ENCODE peak calls at places on chromosomes 16 and 17, in four cellular contexts. S is K562, D is stomach, Q is breast epithelium. O is an unnamed sample.
A peak's percentile ranks its signal among the peaks of the same experiment; 100 is the strongest.

GRCh38 chr17:76673729-76674128 is 30.2 kb upstream of the ST6GALNAC1 start:
- DNase-seq in S (no peak), D (no peak), Q (no peak), O (no peak)

GRCh38 chr16:85316321-85316919 is 204.1 kb upstream of the CIBAR2 start:
- DNase-seq in S (peak; percentile 92), D (peak; percentile 76), Q (no peak), O (peak; percentile 65)

GRCh38 chr17:10610821-10611323 is 46.2 kb downstream of the MYH3 start:
- DNase-seq in S (no peak), D (no peak), Q (no peak), O (no peak)

GRCh38 chr16:1645914-1646525 is 32.1 kb upstream of the JPT2 start:
- DNase-seq in S (peak; percentile 77), D (no peak), Q (peak; percentile 31), O (no peak)

GRCh38 chr16:24858219-24859041 is 12.7 kb downstream of the SLC5A11 start:
- DNase-seq in S (peak; percentile 74), D (peak; percentile 39), Q (no peak), O (no peak)

GRCh38 chr17:77879226-77879895 is 79.1 kb upstream of the TNRC6C start:
- DNase-seq in S (no peak), D (no peak), Q (no peak), O (no peak)

GRCh38 chr17:73782641-73783381 is 138.6 kb upstream of the SDK2 start:
- DNase-seq in S (peak; percentile 30), D (no peak), Q (no peak), O (no peak)

GRCh38 chr16:27843800-27844199 is 219.7 kb downstream of the GSG1L start:
- DNase-seq in S (no peak), D (no peak), Q (no peak), O (no peak)

DNA sequence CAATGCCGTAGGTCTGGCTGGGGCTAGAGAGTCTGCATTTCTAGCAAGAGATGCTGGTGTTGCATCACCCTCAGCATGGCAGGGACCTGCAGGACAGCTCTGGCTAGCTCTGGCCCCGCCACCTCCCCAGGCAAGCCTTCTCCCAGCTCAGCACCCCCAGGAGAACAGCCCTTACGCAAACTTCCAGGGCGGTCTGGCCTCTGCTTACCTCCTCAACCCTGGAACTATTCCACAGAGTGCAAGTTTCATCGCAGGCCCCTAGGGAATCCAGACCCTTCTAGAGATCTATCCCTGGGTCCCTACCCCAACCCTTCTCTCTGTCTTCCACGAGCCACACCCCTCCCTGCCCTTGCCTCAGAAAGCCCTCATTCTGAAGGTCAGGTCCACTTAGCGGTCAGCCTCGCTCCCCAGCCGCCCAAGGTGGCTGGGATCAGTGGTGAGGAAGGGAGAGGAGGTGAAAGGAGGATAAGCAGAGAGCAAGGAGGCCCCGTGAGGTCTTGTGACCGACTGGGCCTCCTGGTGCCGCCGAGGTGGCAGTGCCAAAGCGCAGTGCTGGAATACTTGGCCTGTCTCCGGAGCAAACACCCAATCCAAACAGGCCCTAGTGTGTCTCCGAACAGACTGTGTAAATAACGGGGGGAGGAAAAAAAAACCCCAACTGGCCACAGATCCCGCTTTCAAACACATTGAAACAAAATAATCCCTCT is 380.7 kb downstream of the SOX9 start:
- DNase-seq in S (no peak), D (peak; percentile 90), Q (peak; percentile 33), O (peak; percentile 77)
- TF ChIP-seq POLR2AphosphoS5 in S (no peak), D (no peak), Q (no peak), O (no peak)

GRCh38 chr17:18039535-18040286 is 503 bp downstream of the GID4 start:
- DNase-seq in S (no peak), D (peak; percentile 56), Q (peak; percentile 24), O (peak; percentile 93)

GRCh38 chr17:18040287-18040858 is 1.2 kb downstream of the GID4 start:
- DNase-seq in S (peak; percentile 30), D (no peak), Q (no peak), O (no peak)

GRCh38 chr17:18037482-18037881 is 1.5 kb downstream of the ATPAF2 start:
- DNase-seq in S (no peak), D (no peak), Q (no peak), O (no peak)

GRCh38 chr17:18038149-18038850 is 668 bp downstream of the ATPAF2 start:
- DNase-seq in S (no peak), D (no peak), Q (no peak), O (no peak)

DNA sequence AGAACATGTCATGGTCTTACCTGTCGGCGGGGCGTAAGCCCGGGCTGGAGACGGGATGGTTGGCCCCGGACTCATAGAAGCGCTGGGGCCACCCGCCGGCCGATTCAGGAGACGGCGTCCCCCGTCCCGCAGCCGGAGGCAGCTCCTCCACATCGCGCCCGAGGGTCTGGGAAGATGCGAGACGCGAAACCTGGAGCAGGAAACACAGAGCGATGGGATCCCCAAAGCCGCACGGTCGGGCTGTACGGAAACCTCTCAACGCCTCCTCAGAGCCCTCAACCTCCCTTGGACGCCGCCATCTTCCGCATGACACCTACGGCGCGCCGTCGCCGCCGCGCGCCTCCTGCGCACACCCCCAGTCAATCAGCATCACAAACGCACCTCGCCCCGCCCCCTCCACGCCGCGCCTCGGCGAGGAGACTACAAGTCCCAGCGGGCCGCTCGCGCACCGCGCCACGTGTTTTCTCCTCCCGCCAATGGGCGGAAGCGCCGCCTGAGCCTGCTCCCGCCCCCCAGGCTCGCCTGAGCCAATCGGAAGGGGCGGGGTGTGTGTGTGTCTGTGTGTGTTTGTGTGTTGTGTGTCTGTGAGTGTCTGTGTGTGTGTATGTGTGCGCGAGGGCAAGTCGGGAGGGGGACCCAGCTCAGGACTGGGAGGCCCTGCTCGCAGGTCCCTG is at the start of the genes ATPAF2 and GID4:
- DNase-seq in S (peak; percentile 96), D (peak; percentile 100), Q (peak; percentile 99), O (peak; percentile 100)
- TF ChIP-seq CTCF in S (no peak), D (no peak), Q (no peak), O (no peak)

GRCh38 chr16:58490100-58490499 is 9.8 kb upstream of the NDRG4 start:
- DNase-seq in S (no peak), D (no peak), Q (no peak), O (no peak)

GRCh38 chr16:58485184-58485887 is 14.6 kb upstream of the NDRG4 start:
- DNase-seq in S (no peak), D (no peak), Q (no peak), O (no peak)

GRCh38 chr16:58487566-58488351 is 12.2 kb upstream of the NDRG4 start:
- DNase-seq in S (peak; percentile 84), D (peak; percentile 84), Q (peak; percentile 51), O (peak; percentile 95)

GRCh38 chr16:58492066-58492465 is 7.9 kb upstream of the NDRG4 start:
- DNase-seq in S (no peak), D (no peak), Q (no peak), O (no peak)

DNA sequence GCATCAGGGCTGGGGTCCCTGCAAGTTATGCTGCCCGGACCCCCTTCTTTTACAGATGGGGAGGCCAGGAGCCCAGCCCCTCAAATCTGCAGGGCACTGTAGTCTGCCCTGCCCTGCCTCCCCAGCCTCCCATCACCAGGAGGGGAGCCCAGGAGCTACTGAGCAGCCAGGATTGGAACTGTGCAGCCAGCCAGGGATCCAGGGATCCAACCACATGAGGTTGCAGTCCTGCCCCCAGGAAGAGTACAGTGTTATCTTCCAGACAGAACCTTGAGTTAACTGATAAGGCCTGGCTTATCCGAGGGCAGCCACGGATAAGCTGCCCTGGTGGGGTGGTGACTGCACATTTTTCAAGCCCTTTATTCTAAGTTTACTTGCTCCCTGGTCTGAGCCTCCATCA is 11.4 kb upstream of the NDRG4 start:
- DNase-seq in S (peak; percentile 31), D (no peak), Q (no peak), O (no peak)
- H3K4me1 ChIP-seq in S (peaks cover 25% of the 10 kb centered on the region), D (peaks cover 8% of the 10 kb centered on the region), Q (no peaks in the 10 kb centered on the region), O (no peaks in the 10 kb centered on the region)

DNA sequence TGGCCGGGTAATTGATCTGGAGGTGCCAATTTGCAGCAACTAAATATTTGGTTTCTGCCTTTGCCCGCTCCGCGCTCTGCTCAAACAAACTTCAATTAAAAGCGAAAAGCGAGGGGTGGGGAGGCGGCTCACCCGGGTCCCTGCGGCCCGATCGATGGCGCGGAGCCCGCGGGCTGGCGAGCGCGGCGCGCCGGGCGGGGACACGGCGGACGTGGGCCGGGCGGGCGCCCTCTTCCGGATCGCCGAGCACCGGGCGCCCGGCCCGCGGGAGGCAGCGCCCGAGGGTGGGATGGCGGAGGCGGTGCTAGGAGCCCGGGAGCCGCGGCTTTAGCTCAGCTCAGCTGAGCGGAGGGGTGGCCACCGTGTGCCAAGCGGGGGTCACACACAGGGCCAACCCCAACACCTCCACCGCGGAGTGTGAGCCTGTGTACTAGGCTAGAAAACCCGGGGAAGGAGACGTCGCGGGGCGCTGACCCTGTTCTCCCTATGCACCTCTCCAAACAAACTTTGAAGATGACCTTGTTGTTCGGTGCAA is 32.2 kb downstream of the DCAKD start:
- DNase-seq in S (peak; percentile 80), D (peak; percentile 61), Q (no peak), O (peak; percentile 92)
- TF ChIP-seq POLR2AphosphoS5 in S (no peak), D (no peak), Q (no peak), O (no peak)

DNA sequence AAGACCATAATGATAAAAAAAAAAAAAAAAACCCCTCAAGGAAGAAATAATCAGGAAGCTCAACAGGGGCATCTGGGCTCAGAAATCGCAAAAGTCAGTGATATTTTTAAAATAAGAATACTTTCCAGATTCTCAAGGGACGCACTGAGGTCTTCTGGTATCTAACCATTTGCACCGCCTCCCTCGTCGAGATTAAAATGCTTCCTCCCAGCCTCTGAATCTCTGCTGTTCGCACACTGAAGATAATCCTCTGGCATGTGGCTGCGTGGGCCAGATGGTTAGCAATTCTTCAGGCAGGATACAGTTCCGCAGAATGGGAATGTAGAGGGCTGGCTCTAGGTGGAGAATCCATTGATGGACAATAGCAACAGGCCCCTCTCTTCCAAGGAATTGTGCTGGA is 211.7 kb upstream of the CDH5 start:
- DNase-seq in S (no peak), D (no peak), Q (no peak), O (no peak)
- TF ChIP-seq CTCF in S (no peak), D (no peak), Q (no peak), O (no peak)

GRCh38 chr17:1208966-1209365 is 29.2 kb upstream of the ABR start:
- DNase-seq in S (no peak), D (no peak), Q (no peak), O (no peak)
- H3K4me1 ChIP-seq in S (no peaks in the 10 kb centered on the region), D (peaks cover 41% of the 10 kb centered on the region), Q (no peaks in the 10 kb centered on the region), O (peaks cover 8% of the 10 kb centered on the region)

GRCh38 chr16:72313903-72314302 is 141.9 kb upstream of the PMFBP1 start:
- DNase-seq in S (no peak), D (no peak), Q (no peak), O (no peak)

GRCh38 chr16:72308396-72308795 is 136.4 kb upstream of the PMFBP1 start:
- DNase-seq in S (no peak), D (no peak), Q (no peak), O (no peak)

GRCh38 chr16:72311426-72311825 is 139.5 kb upstream of the PMFBP1 start:
- DNase-seq in S (no peak), D (no peak), Q (no peak), O (no peak)

GRCh38 chr16:72309001-72309400 is 137.0 kb upstream of the PMFBP1 start:
- DNase-seq in S (no peak), D (no peak), Q (no peak), O (no peak)

DNA sequence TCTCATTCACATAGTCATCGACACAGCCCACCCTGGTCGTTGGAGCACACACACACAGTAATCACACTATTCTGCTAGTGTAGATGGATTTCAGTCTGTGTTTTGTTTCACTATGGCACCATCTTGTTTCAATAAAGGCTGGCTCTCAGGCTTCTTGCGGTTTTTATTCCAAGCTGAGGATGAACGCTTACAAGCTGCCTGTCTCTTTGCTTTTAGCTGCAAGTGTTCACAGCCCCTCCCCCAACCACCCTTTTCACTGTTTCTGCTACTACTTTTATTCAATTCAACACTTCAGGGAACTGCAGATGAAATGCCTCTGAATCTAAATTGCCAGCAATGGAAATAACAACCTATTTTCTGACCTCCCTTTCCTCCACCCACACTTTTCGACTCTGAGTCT is 140.9 kb upstream of the PMFBP1 start:
- DNase-seq in S (no peak), D (no peak), Q (no peak), O (no peak)
- TF ChIP-seq POLR2AphosphoS5 in S (no peak), D (no peak), Q (no peak), O (no peak)